ENCODE peak calls at places on chromosomes 6 and 20, in nine cellular contexts. U, G, E, P, L, Q, Z, I and C are unnamed samples.

GRCh38 chr20:47586648-47587306 is 85.1 kb downstream of the NCOA3 start:
- DNase-seq in U (no peak), G (no peak), E (no peak), P (peak; percentile 66), L (no peak), Q (no peak), Z (no peak), I (no peak), C (no peak)

GRCh38 chr6:106568518-106568917 is 60.8 kb downstream of the RTN4IP1 start:
- DNase-seq in U (no peak), G (no peak), E (no peak), P (no peak), L (no peak), Q (no peak), Z (no peak), I (peak; percentile 23), C (no peak)

GRCh38 chr6:48630511-48630910 is 519.5 kb upstream of the PTCHD4 start:
- DNase-seq in U (no peak), G (no peak), E (no peak), P (peak; percentile 6), L (no peak), Q (no peak), Z (no peak), I (no peak), C (no peak)

GRCh38 chr6:81838031-81838430 is 85.5 kb upstream of the TENT5A start:
- DNase-seq in U (no peak), G (no peak), E (no peak), P (no peak), L (no peak), Q (no peak), Z (no peak), I (peak; percentile 1), C (no peak)

GRCh38 chr6:45838486-45838885 is 177.2 kb downstream of the CLIC5 start:
- DNase-seq in U (no peak), G (no peak), E (no peak), P (no peak), L (no peak), Q (no peak), Z (no peak), I (no peak), C (no peak)

GRCh38 chr6:56381852-56382251 is 134.5 kb upstream of the COL21A1 start:
- DNase-seq in U (no peak), G (no peak), E (no peak), P (no peak), L (no peak), Q (no peak), Z (no peak), I (peak; percentile 51), C (no peak)

GRCh38 chr6:113067612-113068262 is 720.6 kb downstream of the RFPL4B start:
- DNase-seq in U (no peak), G (no peak), E (no peak), P (no peak), L (no peak), Q (no peak), Z (no peak), I (no peak), C (no peak)

GRCh38 chr6:129207832-129208231 is 324.9 kb downstream of the LAMA2 start:
- DNase-seq in U (no peak), G (no peak), E (no peak), P (no peak), L (no peak), Q (no peak), Z (no peak), I (no peak), C (no peak)

GRCh38 chr20:35515949-35516645 is 13.4 kb downstream of the C20orf173 start:
- DNase-seq in U (no peak), G (no peak), E (peak; percentile 5), P (no peak), L (no peak), Q (no peak), Z (no peak), I (peak; percentile 83), C (no peak)

GRCh38 chr20:35518975-35519374 is 10.5 kb downstream of the C20orf173 start:
- DNase-seq in U (no peak), G (no peak), E (peak; percentile 5), P (no peak), L (no peak), Q (no peak), Z (no peak), I (no peak), C (no peak)

GRCh38 chr20:35515341-35515740 is 14.1 kb downstream of the C20orf173 start:
- DNase-seq in U (no peak), G (no peak), E (peak; percentile 29), P (no peak), L (no peak), Q (no peak), Z (no peak), I (no peak), C (no peak)

GRCh38 chr20:35514371-35514960 is 15.0 kb downstream of the C20orf173 start:
- DNase-seq in U (no peak), G (no peak), E (peak; percentile 31), P (no peak), L (no peak), Q (no peak), Z (no peak), I (no peak), C (no peak)

DNA sequence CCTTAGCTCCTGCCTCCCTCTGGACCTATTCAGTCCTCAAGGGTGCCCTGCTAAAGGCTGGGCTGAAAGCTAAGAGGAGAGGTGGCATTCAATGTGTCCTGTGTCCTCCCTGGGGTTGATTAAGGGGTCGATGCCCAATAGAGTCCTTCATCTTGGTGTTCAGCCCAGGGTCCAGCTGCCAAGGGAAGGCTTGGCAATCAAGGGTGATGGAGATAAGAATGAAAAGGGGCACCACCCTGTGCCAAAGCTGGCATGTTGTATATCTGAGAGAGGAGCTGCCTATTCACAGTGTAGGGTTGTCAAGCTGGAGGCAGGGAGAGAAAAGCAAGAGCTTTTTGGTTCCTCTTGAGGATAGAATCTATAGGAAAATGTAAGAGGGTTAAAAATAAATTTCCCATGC is 12.3 kb downstream of the C20orf173 start:
- DNase-seq in U (no peak), G (no peak), E (no peak), P (no peak), L (peak; percentile 19), Q (no peak), Z (no peak), I (no peak), C (no peak)
- TF ChIP-seq CTCF in U (no peak), G (no peak), E (no peak), P (no peak), L (no peak), Q (no peak), Z (no peak), I (no peak), C (no peak)

DNA sequence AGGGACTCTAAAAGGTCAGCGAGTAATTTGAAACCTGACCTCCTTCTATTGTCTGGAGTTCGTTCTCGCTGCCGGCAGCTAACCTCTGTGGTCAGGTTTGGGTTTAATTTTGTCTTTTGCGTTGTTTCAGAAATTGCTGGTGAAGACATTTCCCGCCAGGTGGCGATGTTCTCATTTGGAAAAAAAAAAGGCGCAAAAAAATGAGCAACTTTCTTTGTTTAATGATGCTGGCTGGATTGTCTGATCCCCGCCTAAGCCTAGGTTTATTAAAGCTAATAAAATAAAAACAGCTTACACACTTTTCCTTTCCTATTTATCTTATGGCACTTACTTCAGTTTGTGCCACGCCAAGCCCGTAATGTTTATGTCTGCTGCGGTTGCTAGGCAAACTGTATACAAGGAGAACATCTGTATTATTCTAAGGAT is 205.5 kb downstream of the DOK5 start:
- DNase-seq in U (peak; percentile 67), G (peak; percentile 22), E (no peak), P (peak; percentile 73), L (no peak), Q (peak; percentile 31), Z (peak; percentile 4), I (peak; percentile 12), C (peak; percentile 17)
- TF ChIP-seq CTCF in U (peak; percentile 91), G (peak; percentile 77), E (peak; percentile 56), P (peak; percentile 45), L (peak; percentile 60), Q (peak; percentile 41), Z (peak; percentile 58), I (peak; percentile 88), C (peak; percentile 44)

GRCh38 chr20:38937000-38937399 is 10.8 kb downstream of the FAM83D start:
- DNase-seq in U (no peak), G (no peak), E (no peak), P (no peak), L (no peak), Q (no peak), Z (no peak), I (no peak), C (no peak)

GRCh38 chr20:38939686-38940085 is 13.5 kb downstream of the FAM83D start:
- DNase-seq in U (no peak), G (no peak), E (no peak), P (no peak), L (no peak), Q (no peak), Z (no peak), I (no peak), C (no peak)

GRCh38 chr20:38940644-38941043 is 14.4 kb downstream of the FAM83D start:
- DNase-seq in U (no peak), G (no peak), E (no peak), P (no peak), L (no peak), Q (no peak), Z (no peak), I (no peak), C (no peak)

GRCh38 chr20:38937978-38938473 is 11.8 kb downstream of the FAM83D start:
- DNase-seq in U (no peak), G (no peak), E (no peak), P (no peak), L (no peak), Q (no peak), Z (no peak), I (no peak), C (no peak)

DNA sequence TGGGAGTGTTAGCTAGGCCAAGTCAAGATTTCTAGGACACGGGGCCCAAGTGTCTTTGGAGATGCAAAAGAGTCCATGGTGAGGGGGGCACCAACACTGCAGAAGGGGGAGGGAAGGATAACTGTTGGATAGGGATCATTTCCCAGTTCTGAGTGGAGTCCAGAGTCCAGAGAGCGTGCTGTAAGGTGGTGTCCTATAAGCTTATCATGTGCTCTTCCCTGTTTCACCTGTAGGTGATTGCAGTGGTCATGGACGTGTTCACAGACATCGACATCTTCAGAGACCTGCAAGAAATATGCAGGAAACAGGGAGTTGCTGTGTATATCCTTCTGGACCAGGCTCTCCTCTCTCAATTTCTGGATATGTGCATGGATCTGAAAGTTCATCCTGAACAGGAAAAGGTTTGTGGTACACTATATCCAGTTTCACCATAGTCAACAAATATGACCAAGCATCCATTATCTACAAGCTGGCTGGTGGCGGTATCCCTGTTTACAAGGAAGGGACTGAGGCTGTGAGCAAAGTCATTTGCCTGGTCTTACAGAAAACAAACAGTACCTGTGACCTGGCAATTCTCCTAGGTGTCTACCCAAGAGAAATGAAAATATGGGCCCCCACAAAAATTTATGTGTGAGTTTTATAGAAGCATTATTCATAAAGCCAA is 15.6 kb downstream of the FAM83D start:
- DNase-seq in U (no peak), G (no peak), E (no peak), P (no peak), L (no peak), Q (no peak), Z (no peak), I (no peak), C (no peak)
- TF ChIP-seq CTCF in U (peak; percentile 18), G (no peak), E (no peak), P (no peak), L (no peak), Q (no peak), Z (no peak), I (peak; percentile 29), C (no peak)

DNA sequence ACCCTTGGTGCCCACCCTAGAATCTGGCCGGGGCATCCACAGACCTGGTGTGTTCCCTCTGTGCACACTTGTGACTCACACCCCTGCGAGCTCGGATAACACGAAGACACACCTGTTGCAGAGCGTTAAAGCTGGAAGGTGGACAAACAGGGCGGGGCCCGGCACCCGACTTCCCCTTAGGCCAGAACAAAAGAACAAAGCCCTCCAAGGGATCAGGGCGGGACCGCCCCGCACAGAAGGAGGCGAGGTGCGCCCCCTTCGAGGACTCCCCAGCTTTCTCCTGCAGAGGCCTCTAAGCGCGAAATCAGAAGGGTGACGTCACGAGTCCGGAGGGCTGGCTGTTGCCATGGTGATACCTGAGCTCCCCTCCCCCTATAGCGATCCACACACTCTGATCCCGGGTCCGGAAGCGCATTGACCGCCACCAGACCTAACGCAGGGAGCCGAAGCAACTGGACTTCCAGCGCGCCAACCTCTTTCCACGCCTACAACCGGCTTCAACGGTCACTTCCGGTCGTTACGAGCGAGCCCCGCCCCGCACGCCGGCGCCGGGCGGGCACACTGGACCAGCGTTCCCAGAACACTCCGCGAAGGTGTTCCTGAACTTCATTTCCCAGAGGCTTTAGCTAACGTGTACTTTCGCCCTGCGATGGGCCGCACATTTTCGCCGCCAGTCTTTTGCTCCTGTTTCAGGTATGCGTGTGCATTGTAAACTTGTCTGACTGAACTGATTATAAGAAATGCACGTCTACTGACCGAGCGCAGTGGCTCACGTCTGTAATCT is at the start of gene ZNF184:
- DNase-seq in U (peak; percentile 90), G (peak; percentile 94), E (peak; percentile 98), P (peak; percentile 99), L (peak; percentile 96), Q (peak; percentile 91), Z (peak; percentile 98), I (peak; percentile 97), C (peak; percentile 85)
- TF ChIP-seq CTCF in U (no peak), G (no peak), E (no peak), P (peak; percentile 40), L (peak; percentile 2), Q (no peak), Z (peak; percentile 6), I (no peak), C (no peak)